ENCODE peak calls at places on chromosome 18, in four cellular contexts. M is SK-N-SH, C is K562, S is endothelial cell of umbilical vein. U is an unnamed sample. For H3K4me1, the result is how much of the 10 kb centered on the place peaks cover.

GRCh38 chr18:5630057-5630765 is 86.4 kb upstream of the EPB41L3 start:
- DNase-seq in M (peak), C (peak), S (peak), U (peak)

GRCh38 chr18:55069497-55069896 is 110.2 kb upstream of the CCDC68 start:
- DNase-seq in S (no peak), M (no peak), C (no peak), U (no peak)

GRCh38 chr18:22977847-22978701 is 44.9 kb downstream of the RBBP8 start:
- DNase-seq in S (peak), C (no peak), M (no peak), U (no peak)

GRCh38 chr18:75727479-75727878 is 300.0 kb upstream of the SMIM21 start:
- DNase-seq in M (peak), S (no peak), C (peak), U (no peak)

GRCh38 chr18:2303517-2304238 is 267.6 kb downstream of the METTL4 start:
- DNase-seq in M (no peak), S (peak), C (peak), U (no peak)

GRCh38 chr18:77470836-77471413 is 221.3 kb downstream of the GALR1 start:
- DNase-seq in M (no peak), C (no peak), S (no peak), U (no peak)

GRCh38 chr18:11034816-11035215 is 114.6 kb downstream of the PIEZO2 start:
- DNase-seq in C (no peak), S (no peak), M (no peak), U (no peak)

GRCh38 chr18:56001576-56001975 is 413.6 kb upstream of the TCF4 start:
- DNase-seq in C (no peak), M (no peak), S (no peak), U (no peak)

GRCh38 chr18:75247601-75248421 is 37.2 kb downstream of the TSHZ1 start:
- DNase-seq in S (peak), C (no peak), M (no peak), U (no peak)

GRCh38 chr18:76274470-76275289 is 220.4 kb downstream of the ZNF516 start:
- DNase-seq in S (no peak), C (no peak), M (peak), U (no peak)

GRCh38 chr18:71485578-71485977 is 1058.6 kb downstream of the CBLN2 start:
- DNase-seq in M (no peak), S (no peak), C (no peak), U (no peak)

GRCh38 chr18:76387608-76388007 is 107.4 kb downstream of the ZNF516 start:
- DNase-seq in M (no peak), S (no peak), C (no peak), U (peak)

GRCh38 chr18:75204262-75204977 is 4.5 kb downstream of the PTGR3 start:
- DNase-seq in C (no peak), S (no peak), M (peak), U (no peak)

GRCh38 chr18:25830787-25831186 is 259.6 kb downstream of the SS18 start:
- DNase-seq in S (peak), M (no peak), C (no peak), U (peak)

GRCh38 chr18:77068321-77068841 is 64.2 kb downstream of the MBP start:
- DNase-seq in M (no peak), S (no peak), C (no peak), U (no peak)

GRCh38 chr18:48846423-48846932 is 104.3 kb downstream of the SMAD7 start:
- DNase-seq in C (no peak), S (no peak), M (no peak), U (no peak)

GRCh38 chr18:48843596-48843995 is 107.2 kb downstream of the SMAD7 start:
- DNase-seq in S (no peak), M (no peak), C (no peak), U (no peak)

GRCh38 chr18:48844271-48844670 is 106.5 kb downstream of the SMAD7 start:
- DNase-seq in C (no peak), S (no peak), M (no peak), U (no peak)

GRCh38 chr18:48843162-48843561 is 107.6 kb downstream of the SMAD7 start:
- DNase-seq in S (no peak), C (no peak), M (no peak), U (no peak)

GRCh38 chr18:48845174-48845573 is 105.6 kb downstream of the SMAD7 start:
- DNase-seq in C (no peak), S (no peak), M (no peak), U (no peak)
- H3K4me1 ChIP-seq in C (under half), S (half or more), M (under half), U (under half)

GRCh38 chr18:58231930-58232329 is 187.9 kb downstream of the NEDD4L start:
- DNase-seq in C (peak), S (peak), M (no peak), U (peak)
- TF ChIP-seq CTCF in C (peak), S (peak), M (peak), U (peak)

DNA sequence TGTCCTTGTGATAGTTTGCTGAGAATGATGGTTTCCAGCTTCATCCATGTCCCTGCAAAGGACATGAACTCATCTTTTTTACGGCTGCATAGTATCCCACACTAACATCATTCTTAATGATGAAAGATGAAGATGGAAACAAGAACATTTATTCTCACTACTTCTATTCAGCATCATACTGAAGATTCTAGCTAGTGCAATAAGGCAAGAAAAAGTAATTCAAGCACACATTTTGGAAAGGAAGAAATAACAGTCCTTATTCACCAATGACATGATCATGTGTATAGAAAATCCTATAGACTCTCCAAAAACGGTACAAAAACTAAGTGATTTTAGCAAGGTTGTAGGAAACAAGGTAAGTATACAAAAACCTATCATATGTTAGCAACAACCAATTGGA is 37.2 kb downstream of the RELCH start:
- DNase-seq in M (no peak), S (no peak), C (no peak), U (no peak)
- TF ChIP-seq POLR2AphosphoS5 in M (no peak), S (no peak), C (no peak), U (no peak)

GRCh38 chr18:45166341-45167108 is 448.8 kb upstream of the SLC14A2 start:
- DNase-seq in S (no peak), C (no peak), M (no peak), U (no peak)

GRCh38 chr18:45167631-45168225 is 447.5 kb upstream of the SLC14A2 start:
- DNase-seq in S (no peak), C (no peak), M (no peak), U (no peak)

GRCh38 chr18:45165871-45166270 is 449.4 kb upstream of the SLC14A2 start:
- DNase-seq in M (no peak), S (no peak), C (no peak), U (no peak)

GRCh38 chr18:45168883-45169585 is 446.2 kb upstream of the SLC14A2 start:
- DNase-seq in S (no peak), C (no peak), M (no peak), U (no peak)

DNA sequence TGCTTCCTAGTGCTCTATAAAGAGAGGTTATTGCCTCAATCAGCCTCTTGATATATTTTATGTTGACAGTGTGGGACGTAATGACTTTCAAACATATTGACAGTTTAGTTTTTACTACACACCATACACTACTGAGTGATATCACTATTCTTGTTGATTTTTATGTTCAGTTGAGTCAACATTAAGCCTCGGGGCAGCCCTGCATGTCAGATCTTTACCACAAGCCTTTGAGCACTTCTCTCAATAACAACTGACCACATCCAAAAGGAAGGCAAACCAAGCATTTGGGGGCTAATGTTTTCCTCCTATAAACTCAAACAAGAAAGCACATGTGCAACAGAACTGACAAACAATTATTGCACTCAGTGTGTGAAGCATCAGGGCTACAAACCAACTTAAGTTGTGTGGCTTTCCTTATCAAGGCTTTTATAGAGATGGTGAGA is 448.1 kb upstream of the SLC14A2 start:
- DNase-seq in M (no peak), S (no peak), C (no peak), U (no peak)
- H3K4me1 ChIP-seq in M (half or more), S (under half), C (under half), U (under half)

GRCh38 chr18:73842795-73843394 is 304.7 kb downstream of the FBXO15 start:
- DNase-seq in S (no peak), C (peak), M (peak), U (peak)
- TF ChIP-seq CTCF in S (peak), C (peak), M (peak), U (no peak)

GRCh38 chr18:46262856-46263255 is 158.7 kb downstream of the HAUS1 start:
- DNase-seq in M (no peak), C (no peak), S (no peak), U (no peak)

GRCh38 chr18:46260016-46260878 is 156.1 kb downstream of the HAUS1 start:
- DNase-seq in M (no peak), C (no peak), S (no peak), U (no peak)

GRCh38 chr18:46261799-46262198 is 157.6 kb downstream of the HAUS1 start:
- DNase-seq in M (no peak), C (no peak), S (no peak), U (no peak)

GRCh38 chr18:46264255-46264654 is 160.1 kb downstream of the HAUS1 start:
- DNase-seq in C (peak), M (no peak), S (peak), U (no peak)

GRCh38 chr18:46260879-46261143 is 156.6 kb downstream of the HAUS1 start:
- DNase-seq in M (no peak), C (no peak), S (no peak), U (no peak)
- TF ChIP-seq POLR2AphosphoS5 in M (no peak), C (no peak), S (no peak), U (no peak)

GRCh38 chr18:13520741-13521140 is 205.6 kb downstream of the FAM210A start:
- DNase-seq in C (no peak), S (no peak), M (no peak), U (no peak)
- H3K4me1 ChIP-seq in C (under half), S (under half), M (under half), U (under half)

GRCh38 chr18:69217271-69217670 is 183.4 kb upstream of the DOK6 start:
- DNase-seq in S (no peak), M (no peak), C (no peak), U (no peak)

GRCh38 chr18:69215151-69215550 is 185.5 kb upstream of the DOK6 start:
- DNase-seq in S (no peak), C (no peak), M (no peak), U (no peak)

GRCh38 chr18:69216390-69216789 is 184.3 kb upstream of the DOK6 start:
- DNase-seq in C (no peak), M (no peak), S (no peak), U (no peak)

GRCh38 chr18:69222089-69222488 is 178.6 kb upstream of the DOK6 start:
- DNase-seq in M (no peak), S (no peak), C (no peak), U (no peak)

DNA sequence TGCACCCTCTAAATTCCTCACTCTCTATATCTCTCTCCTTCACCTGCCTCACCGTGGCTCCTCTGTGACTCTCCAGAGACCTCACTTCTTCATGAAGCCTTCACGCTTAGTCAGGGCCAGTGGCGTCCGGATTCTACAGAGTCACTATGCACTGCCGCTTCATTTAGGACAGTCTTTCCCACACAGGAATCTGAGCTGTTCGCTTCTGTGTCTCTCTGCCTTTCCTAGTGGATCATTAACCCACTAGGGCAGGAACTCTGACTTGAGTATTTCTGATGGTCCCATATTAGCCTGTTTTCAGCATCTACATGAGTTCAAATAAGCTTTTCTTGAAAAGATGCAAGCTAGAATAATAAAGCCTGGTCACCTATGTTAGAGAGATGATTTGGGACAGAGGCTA is 180.2 kb upstream of the DOK6 start:
- DNase-seq in S (no peak), M (no peak), C (no peak), U (no peak)
- TF ChIP-seq CTCF in S (no peak), M (no peak), C (no peak), U (no peak)

GRCh38 chr18:8705280-8705940 is at the start of gene MTCL1:
- DNase-seq in C (peak), S (peak), M (peak), U (peak)
- TF ChIP-seq POLR2AphosphoS5 in C (no peak), S (no peak), M (no peak), U (no peak)

DNA sequence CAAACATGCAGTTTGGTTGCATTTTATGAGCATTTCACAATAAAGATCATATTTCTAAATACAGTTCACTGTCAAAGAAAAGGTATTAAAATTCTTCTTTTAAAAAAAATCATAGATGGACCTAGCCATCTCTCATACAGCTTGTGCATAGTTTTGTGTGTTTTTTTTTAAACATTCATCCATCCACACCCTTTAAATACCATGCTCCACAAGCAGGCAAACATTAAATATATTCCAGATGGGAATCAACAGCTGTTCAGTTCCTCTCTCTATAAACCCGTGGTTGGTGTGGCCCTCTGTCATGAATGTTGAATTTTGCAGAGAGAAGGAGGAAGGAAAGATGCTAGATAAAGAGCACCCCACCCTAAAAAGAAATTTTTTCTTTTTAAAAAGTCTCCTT is 73.7 kb upstream of the LMAN1 start:
- DNase-seq in M (no peak), S (no peak), C (no peak), U (no peak)
- H3K4me1 ChIP-seq in M (under half), S (under half), C (under half), U (under half)